ENCODE peak calls at places on chromosome 9, in four cellular contexts. One of them, this sample, is unnamed.

GRCh38 chr9:111843971-111844370 is 49.2 kb upstream of the SHOC1 start:
- DNase-seq in A549: no peak
- DNase-seq in CD8-positive, alpha-beta T cell: no peak
- DNase-seq in lower lobe of right lung: no peak
- DNase-seq in this sample: no peak

GRCh38 chr9:108060165-108060564 is 570.6 kb upstream of the KLF4 start:
- DNase-seq in CD8-positive, alpha-beta T cell: no peak
- DNase-seq in A549: no peak
- DNase-seq in lower lobe of right lung: no peak
- DNase-seq in this sample: no peak

GRCh38 chr9:107929439-107929838 is 439.9 kb upstream of the KLF4 start:
- DNase-seq in lower lobe of right lung: peak; percentile 74
- DNase-seq in A549: no peak
- DNase-seq in CD8-positive, alpha-beta T cell: no peak
- DNase-seq in this sample: no peak

GRCh38 chr9:113738898-113739604 is 137.1 kb upstream of the ZNF618 start:
- DNase-seq in CD8-positive, alpha-beta T cell: no peak
- DNase-seq in A549: no peak
- DNase-seq in lower lobe of right lung: no peak
- DNase-seq in this sample: no peak

GRCh38 chr9:16526380-16526779 is 344.1 kb downstream of the BNC2 start:
- DNase-seq in A549: no peak
- DNase-seq in lower lobe of right lung: no peak
- DNase-seq in CD8-positive, alpha-beta T cell: no peak
- DNase-seq in this sample: no peak

GRCh38 chr9:134028076-134028475 is 2.8 kb downstream of the BRD3OS start:
- DNase-seq in A549: no peak
- DNase-seq in lower lobe of right lung: no peak
- DNase-seq in CD8-positive, alpha-beta T cell: no peak
- DNase-seq in this sample: peak; percentile 61

GRCh38 chr9:122991370-122991830 is 42.1 kb upstream of the GPR21 start:
- DNase-seq in CD8-positive, alpha-beta T cell: no peak
- DNase-seq in lower lobe of right lung: no peak
- DNase-seq in A549: peak; percentile 38
- DNase-seq in this sample: no peak

GRCh38 chr9:89178162-89179120 is at the start of gene SHC3:
- DNase-seq in CD8-positive, alpha-beta T cell: no peak
- DNase-seq in A549: no peak
- DNase-seq in lower lobe of right lung: no peak
- DNase-seq in this sample: no peak

GRCh38 chr9:131402738-131403492 is 9.0 kb downstream of the PRRC2B start:
- DNase-seq in lower lobe of right lung: peak; percentile 84
- DNase-seq in A549: peak; percentile 64
- DNase-seq in CD8-positive, alpha-beta T cell: no peak
- DNase-seq in this sample: peak; percentile 93

DNA sequence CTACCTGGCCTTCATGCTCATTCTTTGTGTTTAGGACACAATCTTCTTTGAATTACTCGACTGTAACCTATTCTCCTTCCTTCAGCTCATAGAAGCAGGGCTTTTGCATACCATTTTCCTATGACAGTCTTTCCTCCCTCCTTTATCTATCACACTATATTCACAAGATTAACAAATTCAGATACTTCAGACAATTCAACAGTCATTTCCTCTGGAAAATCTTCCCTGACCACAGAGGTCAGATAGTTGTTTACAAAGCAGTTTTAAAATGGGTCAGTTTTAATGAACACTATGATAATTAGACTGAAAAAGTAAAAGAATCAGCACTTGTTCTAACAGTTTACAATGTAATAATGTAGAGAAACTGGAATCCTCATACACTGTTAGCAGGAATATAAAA is 4.3 kb downstream of the CAAP1 start:
- DNase-seq in A549: no peak
- DNase-seq in lower lobe of right lung: no peak
- DNase-seq in CD8-positive, alpha-beta T cell: no peak
- DNase-seq in this sample: no peak
- H3K4me3 ChIP-seq in A549: no peak overlapping the region
- H3K4me3 ChIP-seq in lower lobe of right lung: no peak overlapping the region
- H3K4me3 ChIP-seq in CD8-positive, alpha-beta T cell: no peak overlapping the region
- H3K4me3 ChIP-seq in this sample: no peak overlapping the region

DNA sequence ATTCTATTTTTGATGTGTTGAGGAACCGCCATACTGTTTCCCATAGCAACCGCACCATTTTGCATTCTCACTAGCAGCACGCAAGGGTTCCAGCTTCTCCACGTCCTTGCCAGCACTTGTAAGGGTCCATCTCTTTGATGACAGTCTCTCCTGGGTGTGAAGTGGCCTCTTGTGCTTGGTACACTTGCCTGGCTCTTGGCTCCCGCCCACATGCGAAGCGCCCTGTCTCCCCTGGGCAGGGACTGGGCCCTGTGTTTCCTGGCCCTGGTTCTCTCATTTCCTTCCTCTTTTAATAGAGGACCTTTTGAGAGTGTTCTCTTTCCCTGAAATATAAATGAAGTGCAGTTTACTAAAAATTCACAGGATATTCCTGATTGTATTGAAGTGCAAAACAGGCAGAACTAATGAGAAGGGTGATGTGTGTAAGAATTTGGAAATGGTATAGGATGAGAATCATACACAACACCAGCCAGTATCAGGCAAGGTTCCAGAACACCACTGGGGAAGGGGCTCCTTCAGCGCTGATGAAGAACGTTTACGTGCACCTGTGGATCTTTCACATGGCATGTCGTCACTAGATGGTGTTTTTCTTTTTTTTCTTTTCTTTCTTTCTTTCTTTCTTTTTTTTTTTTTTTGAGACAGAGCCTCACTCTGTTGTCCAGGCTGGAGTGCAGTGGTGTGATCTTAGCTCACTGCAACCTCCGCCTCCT is 73.0 kb downstream of the EHMT1 start:
- DNase-seq in A549: no peak
- DNase-seq in CD8-positive, alpha-beta T cell: no peak
- DNase-seq in lower lobe of right lung: peak; percentile 84
- DNase-seq in this sample: no peak
- H3K4me1 ChIP-seq in A549: peaks cover 25% of the 10 kb centered on the region
- H3K4me1 ChIP-seq in CD8-positive, alpha-beta T cell: peaks cover 14% of the 10 kb centered on the region
- H3K4me1 ChIP-seq in lower lobe of right lung: peaks cover 65% of the 10 kb centered on the region
- H3K4me1 ChIP-seq in this sample: peaks cover 3% of the 10 kb centered on the region

GRCh38 chr9:78783743-78784142 is 486.8 kb downstream of the PSAT1 start:
- DNase-seq in CD8-positive, alpha-beta T cell: no peak
- DNase-seq in lower lobe of right lung: no peak
- DNase-seq in A549: no peak
- DNase-seq in this sample: no peak
- TF ChIP-seq CTCF in CD8-positive, alpha-beta T cell: no peak
- TF ChIP-seq CTCF in lower lobe of right lung: no peak
- TF ChIP-seq CTCF in A549: no peak
- TF ChIP-seq CTCF in this sample: no peak

GRCh38 chr9:115880221-115880620 is 273.4 kb upstream of the PAPPA start:
- DNase-seq in lower lobe of right lung: no peak
- DNase-seq in CD8-positive, alpha-beta T cell: no peak
- DNase-seq in A549: no peak
- DNase-seq in this sample: no peak

GRCh38 chr9:115877852-115878450 is 275.6 kb upstream of the PAPPA start:
- DNase-seq in A549: no peak
- DNase-seq in CD8-positive, alpha-beta T cell: no peak
- DNase-seq in lower lobe of right lung: no peak
- DNase-seq in this sample: no peak

GRCh38 chr9:115883467-115884329 is 269.9 kb upstream of the PAPPA start:
- DNase-seq in CD8-positive, alpha-beta T cell: no peak
- DNase-seq in lower lobe of right lung: no peak
- DNase-seq in A549: peak; percentile 60
- DNase-seq in this sample: no peak

GRCh38 chr9:115882911-115883310 is 270.7 kb upstream of the PAPPA start:
- DNase-seq in A549: no peak
- DNase-seq in CD8-positive, alpha-beta T cell: no peak
- DNase-seq in lower lobe of right lung: no peak
- DNase-seq in this sample: no peak

DNA sequence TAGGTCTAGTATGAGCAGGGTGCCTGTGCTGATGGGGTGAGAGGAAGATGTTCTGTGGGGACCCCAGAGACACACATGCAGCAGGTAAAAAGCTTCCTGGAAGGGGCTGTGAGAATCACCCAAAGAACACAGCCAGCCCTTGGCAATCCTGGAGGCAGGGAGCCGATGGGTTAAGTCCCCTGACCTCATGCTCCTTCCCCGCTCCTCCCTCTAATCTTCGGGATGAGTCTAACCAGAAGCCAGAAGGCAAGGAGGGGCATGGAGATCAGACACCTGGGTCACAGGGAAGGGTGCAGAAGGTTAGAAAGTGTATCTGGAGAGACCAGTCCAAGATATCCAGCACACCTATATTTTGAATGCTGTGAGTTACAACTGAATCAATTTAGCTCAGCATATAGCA is 274.1 kb upstream of the PAPPA start:
- DNase-seq in lower lobe of right lung: no peak
- DNase-seq in CD8-positive, alpha-beta T cell: no peak
- DNase-seq in A549: no peak
- DNase-seq in this sample: no peak
- H3K4me3 ChIP-seq in lower lobe of right lung: no peak overlapping the region
- H3K4me3 ChIP-seq in CD8-positive, alpha-beta T cell: no peak overlapping the region
- H3K4me3 ChIP-seq in A549: no peak overlapping the region
- H3K4me3 ChIP-seq in this sample: no peak overlapping the region

GRCh38 chr9:124781967-124782660 is 5.2 kb downstream of the OLFML2A start:
- DNase-seq in CD8-positive, alpha-beta T cell: no peak
- DNase-seq in lower lobe of right lung: no peak
- DNase-seq in A549: no peak
- DNase-seq in this sample: no peak
- H3K4me1 ChIP-seq in CD8-positive, alpha-beta T cell: no peaks in the 10 kb centered on the region
- H3K4me1 ChIP-seq in lower lobe of right lung: peaks cover 41% of the 10 kb centered on the region
- H3K4me1 ChIP-seq in A549: peaks cover 48% of the 10 kb centered on the region
- H3K4me1 ChIP-seq in this sample: peaks cover 3% of the 10 kb centered on the region